ENCODE peak calls at places on chromosomes 12 and 14, in nine cellular contexts. One of them, this sample, is unnamed.

GRCh38 chr12:108390495-108391203 is 51.5 kb upstream of the CMKLR1 start:
- ATAC-seq in IMR-90: no peak
- ATAC-seq in A549: no peak
- ATAC-seq in HCT116: no peak
- ATAC-seq in K562: no peak
- ATAC-seq in upper lobe of left lung: no peak
- ATAC-seq in heart left ventricle: no peak
- ATAC-seq in body of pancreas: no peak
- ATAC-seq in HepG2: no peak
- ATAC-seq in this sample: no peak

GRCh38 chr14:61219256-61219655 is 61.9 kb downstream of the TMEM30B start:
- ATAC-seq in K562: no peak
- ATAC-seq in HepG2: no peak
- ATAC-seq in A549: no peak
- ATAC-seq in IMR-90: peak
- ATAC-seq in upper lobe of left lung: no peak
- ATAC-seq in heart left ventricle: no peak
- ATAC-seq in HCT116: no peak
- ATAC-seq in body of pancreas: no peak
- ATAC-seq in this sample: no peak

GRCh38 chr12:50504798-50505385 is at the start of gene DIP2B:
- ATAC-seq in heart left ventricle: peak
- ATAC-seq in HCT116: peak
- ATAC-seq in upper lobe of left lung: peak
- ATAC-seq in K562: peak
- ATAC-seq in body of pancreas: peak
- ATAC-seq in IMR-90: peak
- ATAC-seq in A549: peak
- ATAC-seq in HepG2: peak
- ATAC-seq in this sample: peak

GRCh38 chr14:34682787-34683321 is 31.5 kb downstream of the CFL2 start:
- ATAC-seq in HCT116: no peak
- ATAC-seq in K562: peak
- ATAC-seq in upper lobe of left lung: no peak
- ATAC-seq in HepG2: peak
- ATAC-seq in A549: no peak
- ATAC-seq in body of pancreas: no peak
- ATAC-seq in IMR-90: no peak
- ATAC-seq in heart left ventricle: peak
- ATAC-seq in this sample: no peak

GRCh38 chr14:93686313-93686712 is 102.0 kb downstream of the PRIMA1 start:
- ATAC-seq in body of pancreas: no peak
- ATAC-seq in IMR-90: no peak
- ATAC-seq in heart left ventricle: no peak
- ATAC-seq in HepG2: no peak
- ATAC-seq in A549: no peak
- ATAC-seq in HCT116: no peak
- ATAC-seq in upper lobe of left lung: no peak
- ATAC-seq in K562: no peak
- ATAC-seq in this sample: no peak

GRCh38 chr12:1130571-1130970 is 139.5 kb downstream of the ERC1 start:
- ATAC-seq in heart left ventricle: no peak
- ATAC-seq in body of pancreas: peak
- ATAC-seq in A549: no peak
- ATAC-seq in HCT116: peak
- ATAC-seq in HepG2: peak
- ATAC-seq in IMR-90: no peak
- ATAC-seq in upper lobe of left lung: no peak
- ATAC-seq in K562: no peak
- ATAC-seq in this sample: no peak

GRCh38 chr12:43815416-43815815 is 9.3 kb upstream of the TWF1 start:
- ATAC-seq in K562: no peak
- ATAC-seq in IMR-90: no peak
- ATAC-seq in A549: no peak
- ATAC-seq in HCT116: no peak
- ATAC-seq in upper lobe of left lung: no peak
- ATAC-seq in body of pancreas: no peak
- ATAC-seq in HepG2: no peak
- ATAC-seq in heart left ventricle: no peak
- ATAC-seq in this sample: no peak

GRCh38 chr14:26163761-26164160 is 434.1 kb downstream of the NOVA1 start:
- ATAC-seq in upper lobe of left lung: peak
- ATAC-seq in A549: peak
- ATAC-seq in IMR-90: no peak
- ATAC-seq in K562: no peak
- ATAC-seq in heart left ventricle: no peak
- ATAC-seq in body of pancreas: peak
- ATAC-seq in HCT116: no peak
- ATAC-seq in HepG2: peak
- ATAC-seq in this sample: no peak

GRCh38 chr14:106586098-106586704 is 1059.8 kb downstream of the TMEM121 start:
- ATAC-seq in HCT116: no peak
- ATAC-seq in heart left ventricle: no peak
- ATAC-seq in A549: peak
- ATAC-seq in HepG2: peak
- ATAC-seq in body of pancreas: no peak
- ATAC-seq in upper lobe of left lung: peak
- ATAC-seq in IMR-90: no peak
- ATAC-seq in K562: peak
- ATAC-seq in this sample: no peak

GRCh38 chr14:34365309-34365915 is 96.6 kb downstream of the SPTSSA start:
- ATAC-seq in heart left ventricle: no peak
- ATAC-seq in HCT116: peak
- ATAC-seq in HepG2: peak
- ATAC-seq in upper lobe of left lung: no peak
- ATAC-seq in K562: peak
- ATAC-seq in A549: peak
- ATAC-seq in body of pancreas: peak
- ATAC-seq in IMR-90: peak
- ATAC-seq in this sample: no peak

GRCh38 chr12:111168009-111168786 is 200.7 kb downstream of the PHETA1 start:
- ATAC-seq in A549: no peak
- ATAC-seq in IMR-90: no peak
- ATAC-seq in body of pancreas: no peak
- ATAC-seq in upper lobe of left lung: no peak
- ATAC-seq in K562: no peak
- ATAC-seq in heart left ventricle: no peak
- ATAC-seq in HepG2: no peak
- ATAC-seq in HCT116: no peak
- ATAC-seq in this sample: no peak

GRCh38 chr14:63204407-63205280 is at the start of gene RHOJ:
- ATAC-seq in IMR-90: peak
- ATAC-seq in heart left ventricle: peak
- ATAC-seq in HCT116: no peak
- ATAC-seq in A549: peak
- ATAC-seq in HepG2: peak
- ATAC-seq in body of pancreas: peak
- ATAC-seq in upper lobe of left lung: no peak
- ATAC-seq in K562: no peak
- ATAC-seq in this sample: peak

GRCh38 chr12:75747572-75747995 is 236.2 kb upstream of the KRR1 start:
- ATAC-seq in IMR-90: peak
- ATAC-seq in upper lobe of left lung: no peak
- ATAC-seq in A549: no peak
- ATAC-seq in heart left ventricle: no peak
- ATAC-seq in K562: no peak
- ATAC-seq in HepG2: no peak
- ATAC-seq in HCT116: peak
- ATAC-seq in body of pancreas: no peak
- ATAC-seq in this sample: no peak

GRCh38 chr14:33796356-33796755 is 154.5 kb downstream of the EGLN3 start:
- ATAC-seq in upper lobe of left lung: no peak
- ATAC-seq in HCT116: no peak
- ATAC-seq in heart left ventricle: no peak
- ATAC-seq in body of pancreas: no peak
- ATAC-seq in IMR-90: no peak
- ATAC-seq in HepG2: no peak
- ATAC-seq in K562: no peak
- ATAC-seq in A549: no peak
- ATAC-seq in this sample: no peak

GRCh38 chr12:68361953-68362352 is 29.8 kb upstream of the MDM1 start:
- ATAC-seq in IMR-90: no peak
- ATAC-seq in heart left ventricle: no peak
- ATAC-seq in HepG2: no peak
- ATAC-seq in A549: no peak
- ATAC-seq in upper lobe of left lung: no peak
- ATAC-seq in K562: no peak
- ATAC-seq in body of pancreas: no peak
- ATAC-seq in HCT116: no peak
- ATAC-seq in this sample: no peak

GRCh38 chr14:51396222-51396815 is 156.3 kb downstream of the TMX1 start:
- ATAC-seq in HCT116: no peak
- ATAC-seq in heart left ventricle: peak
- ATAC-seq in IMR-90: peak
- ATAC-seq in K562: no peak
- ATAC-seq in HepG2: peak
- ATAC-seq in body of pancreas: peak
- ATAC-seq in upper lobe of left lung: peak
- ATAC-seq in A549: peak
- ATAC-seq in this sample: peak

GRCh38 chr12:45050331-45050750 is 558 bp downstream of the DBX2 start:
- ATAC-seq in K562: no peak
- ATAC-seq in body of pancreas: no peak
- ATAC-seq in IMR-90: no peak
- ATAC-seq in A549: peak
- ATAC-seq in HCT116: no peak
- ATAC-seq in HepG2: peak
- ATAC-seq in upper lobe of left lung: no peak
- ATAC-seq in heart left ventricle: peak
- ATAC-seq in this sample: no peak
- TF ChIP-seq POLR2A in K562: no peak
- TF ChIP-seq POLR2A in body of pancreas: no peak
- TF ChIP-seq POLR2A in IMR-90: no peak
- TF ChIP-seq POLR2A in A549: no peak
- TF ChIP-seq POLR2A in HCT116: no peak
- TF ChIP-seq POLR2A in HepG2: no peak
- TF ChIP-seq POLR2A in upper lobe of left lung: no peak
- TF ChIP-seq POLR2A in heart left ventricle: no peak
- TF ChIP-seq POLR2A in this sample: no peak

DNA sequence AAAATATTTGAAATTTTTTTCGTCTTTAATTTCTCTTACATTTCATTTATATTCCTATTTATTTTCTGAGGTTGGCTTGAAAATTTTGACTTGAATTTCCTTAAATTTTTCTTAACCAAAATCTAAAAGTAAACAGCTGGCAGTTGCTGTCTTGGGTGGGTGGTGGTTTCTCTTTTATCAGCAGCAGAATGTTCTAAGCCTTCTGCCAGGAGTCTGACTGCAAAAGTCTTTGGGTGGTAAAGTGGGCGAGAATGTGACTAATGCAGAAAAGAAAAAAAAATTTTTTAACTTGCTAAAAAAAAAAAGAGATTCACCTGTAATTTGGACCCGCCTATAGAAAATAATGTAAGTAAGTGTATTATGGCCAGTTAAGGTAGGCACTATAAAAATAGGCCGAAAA is 2.5 kb downstream of the FGFR1OP2 start:
- ATAC-seq in HCT116: no peak
- ATAC-seq in heart left ventricle: no peak
- ATAC-seq in body of pancreas: no peak
- ATAC-seq in K562: no peak
- ATAC-seq in upper lobe of left lung: no peak
- ATAC-seq in A549: no peak
- ATAC-seq in IMR-90: no peak
- ATAC-seq in HepG2: no peak
- ATAC-seq in this sample: no peak
- TF ChIP-seq POLR2A in HCT116: no peak
- TF ChIP-seq POLR2A in heart left ventricle: no peak
- TF ChIP-seq POLR2A in body of pancreas: no peak
- TF ChIP-seq POLR2A in K562: no peak
- TF ChIP-seq POLR2A in upper lobe of left lung: no peak
- TF ChIP-seq POLR2A in A549: no peak
- TF ChIP-seq POLR2A in IMR-90: no peak
- TF ChIP-seq POLR2A in HepG2: no peak
- TF ChIP-seq POLR2A in this sample: no peak

GRCh38 chr12:128871516-128871892 is 18.2 kb downstream of the GLT1D1 start:
- ATAC-seq in upper lobe of left lung: no peak
- ATAC-seq in HCT116: no peak
- ATAC-seq in heart left ventricle: no peak
- ATAC-seq in IMR-90: no peak
- ATAC-seq in K562: no peak
- ATAC-seq in A549: no peak
- ATAC-seq in body of pancreas: no peak
- ATAC-seq in HepG2: peak
- ATAC-seq in this sample: no peak
- TF ChIP-seq POLR2A in upper lobe of left lung: no peak
- TF ChIP-seq POLR2A in HCT116: no peak
- TF ChIP-seq POLR2A in heart left ventricle: no peak
- TF ChIP-seq POLR2A in IMR-90: no peak
- TF ChIP-seq POLR2A in K562: no peak
- TF ChIP-seq POLR2A in A549: no peak
- TF ChIP-seq POLR2A in body of pancreas: no peak
- TF ChIP-seq POLR2A in HepG2: no peak
- TF ChIP-seq POLR2A in this sample: no peak

DNA sequence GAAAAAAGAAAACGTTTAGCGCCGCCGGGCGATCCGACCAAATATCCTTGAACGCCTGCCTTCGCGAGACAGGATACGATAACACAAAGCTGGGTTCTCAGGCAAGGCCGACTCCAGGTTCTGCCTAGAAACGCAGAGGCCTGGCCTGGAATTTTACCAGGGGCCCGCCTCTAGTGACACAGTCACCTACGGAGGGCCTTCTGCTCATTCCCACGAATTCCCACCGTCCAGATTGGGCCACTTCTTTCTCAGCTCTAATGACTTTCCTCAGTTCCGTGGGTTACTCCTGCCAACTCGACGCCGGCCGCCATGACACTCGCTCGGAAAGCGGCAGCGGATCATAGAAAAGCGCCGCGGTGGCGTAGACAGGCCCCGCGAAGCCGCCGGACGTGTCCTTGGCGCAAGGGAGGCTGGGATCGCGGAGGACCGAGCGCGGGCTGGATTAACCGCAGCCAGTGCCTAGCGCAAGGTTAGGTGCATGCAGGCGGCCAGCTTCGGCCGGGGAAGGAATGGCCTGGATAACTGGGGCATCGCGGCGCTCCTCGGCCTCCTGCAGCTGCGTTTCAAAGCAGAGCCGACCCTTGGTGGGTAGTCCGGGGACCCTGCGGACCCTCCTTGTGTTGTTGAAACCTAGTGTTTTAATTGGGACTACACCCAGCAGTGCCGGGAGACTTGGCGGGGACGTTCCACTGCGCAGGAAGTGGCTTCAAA is at the start of gene TRIP11:
- ATAC-seq in HepG2: peak
- ATAC-seq in IMR-90: peak
- ATAC-seq in A549: peak
- ATAC-seq in HCT116: peak
- ATAC-seq in K562: peak
- ATAC-seq in upper lobe of left lung: peak
- ATAC-seq in body of pancreas: peak
- ATAC-seq in heart left ventricle: peak
- ATAC-seq in this sample: peak
- TF ChIP-seq POLR2A in HepG2: peak
- TF ChIP-seq POLR2A in IMR-90: peak
- TF ChIP-seq POLR2A in A549: peak
- TF ChIP-seq POLR2A in HCT116: peak
- TF ChIP-seq POLR2A in K562: peak
- TF ChIP-seq POLR2A in upper lobe of left lung: peak
- TF ChIP-seq POLR2A in body of pancreas: peak
- TF ChIP-seq POLR2A in heart left ventricle: peak
- TF ChIP-seq POLR2A in this sample: peak

GRCh38 chr12:6404390-6404789 is 20.4 kb downstream of the LTBR start:
- ATAC-seq in K562: no peak
- ATAC-seq in body of pancreas: no peak
- ATAC-seq in IMR-90: no peak
- ATAC-seq in HCT116: no peak
- ATAC-seq in A549: no peak
- ATAC-seq in HepG2: peak
- ATAC-seq in upper lobe of left lung: no peak
- ATAC-seq in heart left ventricle: no peak
- ATAC-seq in this sample: no peak
- TF ChIP-seq POLR2A in K562: no peak
- TF ChIP-seq POLR2A in body of pancreas: no peak
- TF ChIP-seq POLR2A in IMR-90: no peak
- TF ChIP-seq POLR2A in HCT116: no peak
- TF ChIP-seq POLR2A in A549: no peak
- TF ChIP-seq POLR2A in HepG2: no peak
- TF ChIP-seq POLR2A in upper lobe of left lung: no peak
- TF ChIP-seq POLR2A in heart left ventricle: no peak
- TF ChIP-seq POLR2A in this sample: no peak

This sample was measured in gastroesophageal sphincter.